ENCODE peak calls at places on chromosomes 11 and 22, in ten cellular contexts. E, X, Q, R, G, T, C, M, S and V are unnamed samples.

GRCh38 chr22:29956680-29957079 is 73.7 kb downstream of the MTMR3 start:
- DNase-seq in M (no peak), C (no peak), G (no peak), X (no peak), S (no peak), Q (no peak), E (no peak), R (no peak), T (no peak), V (no peak)

GRCh38 chr11:111733009-111733408 is 33.2 kb downstream of the PPP2R1B start:
- DNase-seq in E (no peak), X (no peak), S (no peak), G (no peak), C (no peak), R (no peak), T (peak), M (no peak), Q (peak), V (no peak)

GRCh38 chr11:100576044-100577021 is 110.8 kb upstream of the ARHGAP42 start:
- DNase-seq in C (peak), Q (no peak), M (no peak), E (no peak), S (peak), G (no peak), R (peak), T (no peak), X (no peak), V (no peak)

GRCh38 chr11:45332486-45332934 is 46.4 kb upstream of the SYT13 start:
- DNase-seq in S (peak), R (peak), T (peak), X (no peak), M (no peak), C (peak), Q (no peak), E (peak), G (peak), V (no peak)

GRCh38 chr22:28442951-28443876 is 236.4 kb downstream of the TTC28 start:
- DNase-seq in X (no peak), Q (peak), R (peak), T (no peak), C (no peak), S (peak), G (peak), M (no peak), E (no peak), V (no peak)

GRCh38 chr22:30238661-30239420 is 7.7 kb downstream of the LIF start:
- DNase-seq in X (no peak), M (no peak), C (no peak), S (no peak), E (no peak), R (no peak), G (no peak), T (no peak), Q (no peak), V (no peak)

GRCh38 chr22:46957521-46957920 is 195.1 kb downstream of the TBC1D22A start:
- DNase-seq in E (no peak), C (no peak), R (no peak), X (no peak), M (no peak), G (no peak), S (no peak), Q (no peak), T (no peak), V (no peak)

GRCh38 chr22:27456696-27457503 is 344.7 kb downstream of the MN1 start:
- DNase-seq in R (no peak), E (no peak), M (no peak), Q (no peak), T (peak), C (no peak), S (no peak), X (no peak), G (no peak), V (no peak)

GRCh38 chr11:83437939-83438338 is 151.8 kb upstream of the CCDC90B start:
- DNase-seq in R (no peak), Q (no peak), X (no peak), C (no peak), S (no peak), M (no peak), G (no peak), T (no peak), E (no peak), V (no peak)

GRCh38 chr11:120666121-120666639 is 154.6 kb downstream of the GRIK4 start:
- DNase-seq in Q (no peak), X (no peak), T (no peak), M (no peak), E (no peak), R (no peak), C (peak), G (no peak), S (no peak), V (no peak)

GRCh38 chr11:68302256-68303054 is 9.9 kb upstream of the LRP5 start:
- DNase-seq in T (no peak), R (no peak), S (no peak), G (no peak), M (no peak), Q (no peak), E (no peak), X (no peak), C (no peak), V (no peak)

GRCh38 chr11:44564653-44565007 is 833 bp upstream of the CD82 start:
- DNase-seq in E (no peak), X (no peak), Q (peak), T (peak), G (no peak), M (peak), S (no peak), R (no peak), C (no peak), V (no peak)

GRCh38 chr11:116581349-116581748 is 191.4 kb downstream of the BUD13 start:
- DNase-seq in M (no peak), T (no peak), X (no peak), G (no peak), Q (no peak), C (no peak), E (no peak), R (no peak), S (no peak), V (no peak)

GRCh38 chr11:112255075-112255739 is 5.5 kb downstream of the PLET1 start:
- DNase-seq in M (no peak), S (no peak), G (no peak), Q (peak), R (no peak), T (no peak), E (no peak), C (no peak), X (no peak), V (no peak)